ENCODE peak calls at places on chromosomes 6 and 20, in nine cellular contexts. G is stimulated activated CD4-positive, alpha-beta T cell treated with anti-CD3 and anti-CD28 coated beads, Interleukin-12 subunit alpha, Interleukin-12 subunit beta, amount 100 ng/mL, for 4 hours; R is activated CD4-positive, alpha-beta T cell treated with anti-CD3 and anti-CD28 coated beads, Interleukin-2, amount 50 U/mL, for 1 hour; Y is omental fat pad; T is amniotic stem cell; Z is NCI-H1092 treated with DMSO at 0.1 percent for 48 hours; I is SHP77; O is HEK293T; X is iris pigment epithelial cell. H is an unnamed sample.

GRCh38 chr6:112800916-112801315 is 453.8 kb downstream of the RFPL4B start:
- DNase-seq in G (no peak), R (no peak), Y (no peak), T (no peak), Z (no peak), I (no peak), O (no peak), X (no peak), H (no peak)

GRCh38 chr6:13432526-13433218 is 54.7 kb downstream of the GFOD1 start:
- DNase-seq in G (no peak), R (no peak), Y (no peak), T (no peak), Z (no peak), I (no peak), O (no peak), X (no peak), H (no peak)

GRCh38 chr6:74213995-74214394 is 518.0 kb downstream of the CD109 start:
- DNase-seq in G (no peak), R (no peak), Y (no peak), T (no peak), Z (no peak), I (no peak), O (no peak), X (no peak), H (no peak)

GRCh38 chr6:130620338-130620781 is 206.8 kb upstream of the SMLR1 start:
- DNase-seq in G (no peak), R (no peak), Y (no peak), T (no peak), Z (no peak), I (no peak), O (no peak), X (peak; percentile 63), H (no peak)

GRCh38 chr6:24057030-24057429 is 69.0 kb upstream of the NRSN1 start:
- DNase-seq in G (no peak), R (no peak), Y (no peak), T (no peak), Z (no peak), I (no peak), O (no peak), X (no peak), H (no peak)

GRCh38 chr20:40564997-40565680 is 123.9 kb downstream of the MAFB start:
- DNase-seq in G (no peak), R (no peak), Y (no peak), T (no peak), Z (no peak), I (no peak), O (no peak), X (peak; percentile 77), H (no peak)

GRCh38 chr20:44217342-44218092 is 6.9 kb upstream of the OSER1 start:
- DNase-seq in G (peak; percentile 55), R (peak; percentile 60), Y (no peak), T (no peak), Z (peak; percentile 60), I (peak; percentile 65), O (peak; percentile 72), X (peak; percentile 64), H (peak; percentile 54)

GRCh38 chr6:30074331-30075093 is 1.1 kb downstream of the RNF39 start:
- DNase-seq in G (no peak), R (no peak), Y (no peak), T (no peak), Z (no peak), I (no peak), O (no peak), X (no peak), H (no peak)

GRCh38 chr6:30719356-30719755 is 796 bp upstream of the TUBB start:
- DNase-seq in G (no peak), R (no peak), Y (no peak), T (no peak), Z (peak; percentile 46), I (no peak), O (no peak), X (peak; percentile 25), H (no peak)

GRCh38 chr6:25311251-25311910 is 32.2 kb downstream of the CARMIL1 start:
- DNase-seq in G (no peak), R (no peak), Y (no peak), T (peak; percentile 29), Z (no peak), I (no peak), O (no peak), X (peak; percentile 26), H (no peak)

GRCh38 chr6:137926207-137926731 is 59.2 kb downstream of the TNFAIP3 start:
- DNase-seq in G (peak; percentile 33), R (no peak), Y (no peak), T (no peak), Z (no peak), I (no peak), O (no peak), X (peak; percentile 68), H (no peak)

GRCh38 chr6:111291860-111292259 is 191.2 kb downstream of the REV3L start:
- DNase-seq in G (no peak), R (no peak), Y (no peak), T (no peak), Z (no peak), I (no peak), O (no peak), X (no peak), H (no peak)

GRCh38 chr20:57696401-57696961 is 13.3 kb downstream of the PMEPA1 start:
- DNase-seq in G (no peak), R (no peak), Y (no peak), T (no peak), Z (no peak), I (no peak), O (no peak), X (no peak), H (no peak)

GRCh38 chr20:64254156-64254555 is 1.4 kb upstream of the PCMTD2 start:
- DNase-seq in G (no peak), R (no peak), Y (no peak), T (no peak), Z (no peak), I (no peak), O (no peak), X (no peak), H (no peak)

GRCh38 chr6:37113976-37114375 is 56.0 kb upstream of the PIM1 start:
- DNase-seq in G (no peak), R (no peak), Y (no peak), T (no peak), Z (no peak), I (no peak), O (no peak), X (no peak), H (no peak)

GRCh38 chr6:148999501-148999900 is 252.7 kb downstream of the UST start:
- DNase-seq in G (no peak), R (no peak), Y (no peak), T (no peak), Z (no peak), I (no peak), O (no peak), X (peak; percentile 67), H (no peak)

GRCh38 chr20:48003021-48003420 is 217.7 kb upstream of the SULF2 start:
- DNase-seq in G (no peak), R (no peak), Y (no peak), T (no peak), Z (no peak), I (no peak), O (no peak), X (no peak), H (no peak)

GRCh38 chr20:52490715-52491430 is 299.3 kb upstream of the ZFP64 start:
- DNase-seq in G (no peak), R (no peak), Y (no peak), T (peak; percentile 23), Z (no peak), I (no peak), O (no peak), X (peak; percentile 97), H (no peak)